ENCODE peak calls at places on chromosomes 4 and X, in four cellular contexts. One of them, this sample, is unnamed.

GRCh38 chrX:34764842-34765241 is 107.8 kb upstream of the TMEM47 start:
- DNase-seq in HL-60: no peak
- DNase-seq in uterus: no peak
- DNase-seq in CD8-positive, alpha-beta T cell: no peak
- DNase-seq in this sample: no peak

GRCh38 chr4:158871050-158871724 is 102.4 kb downstream of the FNIP2 start:
- DNase-seq in HL-60: no peak
- DNase-seq in uterus: no peak
- DNase-seq in CD8-positive, alpha-beta T cell: no peak
- DNase-seq in this sample: no peak

GRCh38 chr4:7134737-7135388 is 57.5 kb upstream of the SORCS2 start:
- DNase-seq in HL-60: peak; percentile 29
- DNase-seq in uterus: peak; percentile 81
- DNase-seq in CD8-positive, alpha-beta T cell: no peak
- DNase-seq in this sample: no peak

GRCh38 chrX:26788402-26788998 is 572.5 kb downstream of the MAGEB5 start:
- DNase-seq in HL-60: no peak
- DNase-seq in uterus: no peak
- DNase-seq in CD8-positive, alpha-beta T cell: no peak
- DNase-seq in this sample: no peak

GRCh38 chr4:82833696-82834313 is 35.2 kb upstream of the SCD5 start:
- DNase-seq in HL-60: no peak
- DNase-seq in uterus: no peak
- DNase-seq in CD8-positive, alpha-beta T cell: no peak
- DNase-seq in this sample: no peak

GRCh38 chrX:41250867-41251266 is 83.1 kb upstream of the DDX3X start:
- DNase-seq in HL-60: no peak
- DNase-seq in uterus: no peak
- DNase-seq in CD8-positive, alpha-beta T cell: peak; percentile 29
- DNase-seq in this sample: no peak

GRCh38 chr4:173169428-173170209 is 1.0 kb downstream of the GALNT7 start:
- DNase-seq in HL-60: peak; percentile 78
- DNase-seq in uterus: peak; percentile 67
- DNase-seq in CD8-positive, alpha-beta T cell: peak; percentile 77
- DNase-seq in this sample: no peak

GRCh38 chrX:36961590-36961989 is 46.6 kb upstream of the FAM47C start:
- DNase-seq in HL-60: no peak
- DNase-seq in uterus: no peak
- DNase-seq in CD8-positive, alpha-beta T cell: no peak
- DNase-seq in this sample: no peak

GRCh38 chr4:176969011-176969410 is 176.3 kb upstream of the VEGFC start:
- DNase-seq in HL-60: no peak
- DNase-seq in uterus: no peak
- DNase-seq in CD8-positive, alpha-beta T cell: no peak
- DNase-seq in this sample: no peak

GRCh38 chrX:154140742-154141141 is 3.3 kb upstream of the OPN1LW start:
- DNase-seq in HL-60: no peak
- DNase-seq in uterus: no peak
- DNase-seq in CD8-positive, alpha-beta T cell: no peak
- DNase-seq in this sample: no peak

GRCh38 chr4:10495651-10496050 is 38.4 kb upstream of the ZNF518B start:
- DNase-seq in HL-60: no peak
- DNase-seq in uterus: no peak
- DNase-seq in CD8-positive, alpha-beta T cell: no peak
- DNase-seq in this sample: no peak

GRCh38 chr4:123081971-123082370 is 159.6 kb upstream of the NUDT6 start:
- DNase-seq in HL-60: no peak
- DNase-seq in uterus: no peak
- DNase-seq in CD8-positive, alpha-beta T cell: no peak
- DNase-seq in this sample: no peak

GRCh38 chrX:137654481-137654880 is 88.6 kb downstream of the ZIC3 start:
- DNase-seq in HL-60: no peak
- DNase-seq in uterus: no peak
- DNase-seq in CD8-positive, alpha-beta T cell: no peak
- DNase-seq in this sample: no peak

GRCh38 chrX:41785685-41786084 is 61.7 kb downstream of the GPR82 start:
- DNase-seq in HL-60: no peak
- DNase-seq in uterus: no peak
- DNase-seq in CD8-positive, alpha-beta T cell: no peak
- DNase-seq in this sample: no peak

GRCh38 chrX:137033774-137034507 is at the start of gene GPR101:
- DNase-seq in HL-60: no peak
- DNase-seq in uterus: no peak
- DNase-seq in CD8-positive, alpha-beta T cell: no peak
- DNase-seq in this sample: no peak

GRCh38 chr4:152663203-152664066 is 16.4 kb downstream of the TMEM154 start:
- DNase-seq in HL-60: peak; percentile 62
- DNase-seq in uterus: no peak
- DNase-seq in CD8-positive, alpha-beta T cell: no peak
- DNase-seq in this sample: no peak

DNA sequence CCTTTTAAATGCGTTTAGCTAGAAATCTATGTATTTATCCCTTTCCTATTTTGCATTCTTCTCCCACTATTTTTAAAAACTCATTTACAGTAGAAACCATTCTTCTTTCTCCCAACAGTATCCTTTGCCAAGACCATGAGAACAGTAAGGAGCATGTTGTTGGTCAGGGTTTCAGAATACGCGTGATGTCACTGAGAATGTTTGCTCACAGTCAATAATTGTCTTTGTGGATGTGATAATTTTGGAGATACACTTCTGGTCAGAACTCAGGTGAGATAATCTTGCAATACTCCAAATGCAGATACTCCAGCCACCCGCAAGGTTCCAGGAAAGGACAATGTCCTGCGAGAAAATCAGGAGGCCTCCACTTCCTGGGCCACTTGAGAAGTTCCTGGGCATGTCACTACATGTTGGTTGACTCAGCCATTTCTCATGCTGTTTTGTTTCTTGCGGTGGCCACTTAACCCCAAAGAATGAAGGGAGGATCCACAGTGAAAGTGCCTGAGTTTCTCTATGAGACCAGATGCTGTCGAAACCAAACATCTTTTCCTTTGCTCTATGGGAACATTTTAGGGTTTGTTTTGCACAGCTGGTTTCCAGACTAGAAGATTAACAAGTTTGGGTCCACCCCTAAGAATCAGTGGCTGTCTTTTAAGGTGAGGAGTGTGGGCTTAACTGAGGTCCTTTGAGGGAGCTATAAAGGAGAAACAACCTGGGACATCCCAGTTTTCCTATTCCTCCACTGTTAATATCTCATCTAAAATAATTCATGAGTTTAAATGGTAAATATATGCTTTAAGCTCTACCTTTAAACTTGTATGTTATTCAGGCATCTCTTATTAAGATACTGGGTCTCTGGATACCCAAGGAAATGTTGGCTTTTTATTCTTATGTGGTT is 116.0 kb downstream of the SOWAHB start:
- DNase-seq in HL-60: no peak
- DNase-seq in uterus: no peak
- DNase-seq in CD8-positive, alpha-beta T cell: no peak
- DNase-seq in this sample: no peak
- H3K4me3 ChIP-seq in HL-60: no peak overlapping the region
- H3K4me3 ChIP-seq in uterus: no peak overlapping the region
- H3K4me3 ChIP-seq in CD8-positive, alpha-beta T cell: no peak overlapping the region
- H3K4me3 ChIP-seq in this sample: no peak overlapping the region

GRCh38 chrX:97452283-97452682 is 568.6 kb downstream of the RPA4 start:
- DNase-seq in HL-60: no peak
- DNase-seq in uterus: no peak
- DNase-seq in CD8-positive, alpha-beta T cell: no peak
- DNase-seq in this sample: no peak

GRCh38 chrX:97446298-97446882 is 562.7 kb downstream of the RPA4 start:
- DNase-seq in HL-60: no peak
- DNase-seq in uterus: no peak
- DNase-seq in CD8-positive, alpha-beta T cell: no peak
- DNase-seq in this sample: no peak
- H3K4me3 ChIP-seq in HL-60: no peak overlapping the region
- H3K4me3 ChIP-seq in uterus: no peak overlapping the region
- H3K4me3 ChIP-seq in CD8-positive, alpha-beta T cell: no peak overlapping the region
- H3K4me3 ChIP-seq in this sample: no peak overlapping the region

GRCh38 chr4:2412885-2413716 is 5.3 kb downstream of the ZFYVE28 start:
- DNase-seq in HL-60: peak; percentile 97
- DNase-seq in uterus: peak; percentile 63
- DNase-seq in CD8-positive, alpha-beta T cell: peak; percentile 86
- DNase-seq in this sample: peak; percentile 92
- H3K4me3 ChIP-seq in HL-60: peak overlapping the region; percentile 29
- H3K4me3 ChIP-seq in uterus: no peak overlapping the region
- H3K4me3 ChIP-seq in CD8-positive, alpha-beta T cell: peak overlapping the region; percentile 38
- H3K4me3 ChIP-seq in this sample: peak overlapping the region; percentile 45

DNA sequence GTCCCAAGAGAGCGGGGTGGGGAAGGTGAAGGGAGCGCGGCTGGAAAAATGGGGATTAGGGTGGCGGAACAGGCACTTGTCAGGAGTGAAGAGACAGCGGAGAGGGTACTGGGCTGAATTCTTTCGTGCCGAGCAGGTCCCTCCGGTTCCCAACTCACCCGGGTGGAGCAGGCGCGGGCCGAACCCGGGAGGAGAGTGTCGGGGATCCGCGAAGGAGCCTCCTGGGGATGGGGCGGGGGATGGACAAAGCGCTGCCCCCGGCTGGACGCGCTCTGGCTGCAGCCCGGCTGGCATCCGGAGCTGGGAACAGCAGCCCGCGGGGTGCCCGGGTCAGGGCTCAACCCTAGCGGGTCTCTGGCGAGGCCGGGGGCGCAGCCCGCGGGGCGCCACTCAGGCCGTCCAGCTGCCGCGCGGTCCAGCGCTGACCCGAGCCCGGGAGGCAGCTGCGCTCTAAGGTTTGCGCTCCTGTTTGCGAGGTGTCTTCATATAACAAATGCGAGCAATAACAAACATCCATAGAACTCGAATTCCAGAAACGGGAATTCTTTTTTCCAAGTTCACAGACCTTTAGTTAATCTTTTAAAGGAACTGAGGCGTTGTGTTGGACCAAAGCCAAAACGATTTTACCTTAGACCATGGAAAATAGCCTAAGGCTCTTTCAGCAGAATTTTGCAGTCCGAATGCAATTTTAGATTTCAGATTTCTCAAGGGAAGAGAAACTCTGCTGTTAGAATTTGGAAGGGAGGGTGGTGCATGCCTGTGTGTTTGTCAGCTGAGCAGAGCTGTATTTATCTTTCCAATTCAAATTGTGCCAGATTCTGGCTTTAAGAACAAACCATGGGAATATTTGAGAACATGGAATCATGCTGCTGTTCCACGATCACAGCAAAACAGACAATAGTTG is 707 bp downstream of the NPY5R start:
- DNase-seq in HL-60: no peak
- DNase-seq in uterus: peak; percentile 14
- DNase-seq in CD8-positive, alpha-beta T cell: no peak
- DNase-seq in this sample: no peak
- H3K4me3 ChIP-seq in HL-60: no peak overlapping the region
- H3K4me3 ChIP-seq in uterus: peak overlapping the region; percentile 35
- H3K4me3 ChIP-seq in CD8-positive, alpha-beta T cell: no peak overlapping the region
- H3K4me3 ChIP-seq in this sample: peak overlapping the region; percentile 74

DNA sequence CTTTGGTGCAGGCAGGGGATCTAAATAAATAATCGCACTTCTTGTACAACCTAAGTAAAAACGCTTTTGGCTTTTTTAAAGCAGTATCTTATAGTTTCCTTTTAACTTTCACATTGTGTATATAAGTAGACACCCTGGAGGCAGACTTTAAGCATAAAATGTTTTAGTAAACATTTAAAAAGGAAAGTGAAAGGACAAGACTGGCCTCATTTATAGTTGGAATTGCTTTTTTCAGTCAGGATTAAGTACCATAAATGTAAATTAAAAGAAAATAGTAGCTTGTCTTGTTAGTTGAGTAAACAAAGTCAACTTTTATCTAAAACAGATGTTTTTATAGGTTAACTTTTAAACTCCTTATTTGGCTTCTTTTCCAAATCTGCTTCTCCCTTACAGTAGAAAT is 39.7 kb downstream of the PTPN13 start:
- DNase-seq in HL-60: no peak
- DNase-seq in uterus: no peak
- DNase-seq in CD8-positive, alpha-beta T cell: no peak
- DNase-seq in this sample: no peak
- H3K4me3 ChIP-seq in HL-60: no peak overlapping the region
- H3K4me3 ChIP-seq in uterus: no peak overlapping the region
- H3K4me3 ChIP-seq in CD8-positive, alpha-beta T cell: no peak overlapping the region
- H3K4me3 ChIP-seq in this sample: no peak overlapping the region

GRCh38 chrX:119853449-119853848 is 686 bp upstream of the UPF3B start:
- DNase-seq in HL-60: no peak
- DNase-seq in uterus: no peak
- DNase-seq in CD8-positive, alpha-beta T cell: no peak
- DNase-seq in this sample: no peak
- H3K4me3 ChIP-seq in HL-60: peak overlapping the region; percentile 25
- H3K4me3 ChIP-seq in uterus: peak overlapping the region; percentile 73
- H3K4me3 ChIP-seq in CD8-positive, alpha-beta T cell: no peak overlapping the region
- H3K4me3 ChIP-seq in this sample: peak overlapping the region; percentile 83

DNA sequence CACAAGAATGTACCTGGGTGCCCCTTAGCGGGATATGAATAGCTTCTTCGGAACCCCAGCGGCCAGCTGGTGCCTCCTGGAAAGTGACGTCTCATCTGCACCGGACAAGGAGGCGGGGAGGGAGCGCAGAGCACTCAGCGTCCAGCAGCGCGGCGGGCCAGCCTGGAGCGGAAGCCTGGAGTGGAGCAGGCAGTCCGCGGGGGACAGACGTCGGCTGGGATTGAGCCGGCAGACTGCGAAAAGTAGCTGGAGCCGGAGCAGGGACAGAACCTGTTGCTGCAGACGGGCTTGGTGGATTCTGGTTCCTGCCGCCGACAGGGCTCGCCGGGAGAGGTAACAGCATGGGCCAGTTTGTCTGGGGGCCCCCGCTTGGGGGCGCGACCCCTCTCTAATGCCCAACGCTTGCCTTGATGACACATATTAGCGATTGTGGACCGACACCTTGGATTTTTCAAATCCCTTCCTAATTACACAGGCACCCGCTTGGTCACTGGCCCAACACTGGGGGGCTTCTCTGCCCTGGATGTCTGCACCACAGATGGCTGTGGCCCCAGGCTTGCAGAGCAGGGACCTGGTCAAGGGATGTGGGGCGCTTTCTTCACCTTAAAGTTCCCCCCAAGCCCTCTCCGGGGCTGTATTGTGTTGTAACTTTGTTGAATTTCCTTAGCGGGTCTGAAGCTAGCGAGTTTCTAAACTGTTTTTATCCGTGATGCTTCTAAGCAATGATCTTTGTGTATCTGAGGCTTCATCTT is at the start of gene NPFFR2:
- DNase-seq in HL-60: no peak
- DNase-seq in uterus: no peak
- DNase-seq in CD8-positive, alpha-beta T cell: no peak
- DNase-seq in this sample: peak; percentile 43
- H3K4me3 ChIP-seq in HL-60: no peak within 1 kb of the TSS
- H3K4me3 ChIP-seq in uterus: no peak within 1 kb of the TSS
- H3K4me3 ChIP-seq in CD8-positive, alpha-beta T cell: no peak within 1 kb of the TSS
- H3K4me3 ChIP-seq in this sample: no peak within 1 kb of the TSS

GRCh38 chr4:81152839-81153713 is 61.9 kb downstream of the PRKG2 start:
- DNase-seq in HL-60: no peak
- DNase-seq in uterus: no peak
- DNase-seq in CD8-positive, alpha-beta T cell: no peak
- DNase-seq in this sample: no peak
- H3K4me3 ChIP-seq in HL-60: no peak overlapping the region
- H3K4me3 ChIP-seq in uterus: no peak overlapping the region
- H3K4me3 ChIP-seq in CD8-positive, alpha-beta T cell: no peak overlapping the region
- H3K4me3 ChIP-seq in this sample: no peak overlapping the region

GRCh38 chrX:5775985-5776384 is 452.7 kb downstream of the NLGN4X start:
- DNase-seq in HL-60: peak; percentile 81
- DNase-seq in uterus: no peak
- DNase-seq in CD8-positive, alpha-beta T cell: no peak
- DNase-seq in this sample: no peak

DNA sequence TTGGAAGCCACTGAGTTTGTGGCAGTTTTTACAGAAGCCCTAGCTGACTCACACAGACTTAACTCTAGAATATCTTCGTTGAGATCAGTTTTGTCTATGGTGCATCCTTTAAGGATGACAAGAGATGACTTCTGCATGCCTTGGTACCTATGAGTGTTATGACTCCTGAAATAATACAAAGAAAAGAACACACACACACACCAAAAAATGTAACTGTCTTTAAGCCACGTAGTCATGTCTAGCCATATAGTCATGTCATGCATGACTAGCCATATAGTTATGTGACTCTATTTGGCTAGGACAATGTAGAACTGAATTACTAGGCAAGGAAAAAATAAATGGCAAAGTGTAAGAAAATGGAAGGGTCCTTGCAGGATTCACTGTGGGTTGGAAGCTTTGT is 447.8 kb downstream of the NLGN4X start:
- DNase-seq in HL-60: no peak
- DNase-seq in uterus: no peak
- DNase-seq in CD8-positive, alpha-beta T cell: no peak
- DNase-seq in this sample: no peak
- H3K4me3 ChIP-seq in HL-60: no peak overlapping the region
- H3K4me3 ChIP-seq in uterus: no peak overlapping the region
- H3K4me3 ChIP-seq in CD8-positive, alpha-beta T cell: no peak overlapping the region
- H3K4me3 ChIP-seq in this sample: no peak overlapping the region